ENCODE peak calls at places on chromosomes 3 and 15, in five cellular contexts. J, S, X, I and H are unnamed samples.

GRCh38 chr3:184525337-184526157 is 36.0 kb upstream of the EPHB3 start:
- DNase-seq in J (no peak), S (no peak), X (peak; percentile 54), I (no peak), H (peak; percentile 41)

GRCh38 chr3:85627899-85628298 is 669.1 kb downstream of the CADM2 start:
- DNase-seq in J (no peak), S (no peak), X (no peak), I (no peak), H (no peak)

GRCh38 chr3:148309390-148310035 is 388.2 kb upstream of the AGTR1 start:
- DNase-seq in J (no peak), S (peak; percentile 52), X (no peak), I (peak; percentile 55), H (peak; percentile 20)

GRCh38 chr15:70478251-70478990 is 284.9 kb downstream of the UACA start:
- DNase-seq in J (no peak), S (peak; percentile 70), X (no peak), I (no peak), H (peak; percentile 74)

GRCh38 chr15:80464952-80465645 is 60.9 kb downstream of the ARNT2 start:
- DNase-seq in J (peak; percentile 61), S (no peak), X (no peak), I (peak; percentile 45), H (no peak)

GRCh38 chr3:5041315-5041714 is 62.1 kb downstream of the BHLHE40 start:
- DNase-seq in J (no peak), S (no peak), X (no peak), I (no peak), H (no peak)

GRCh38 chr3:154188846-154189245 is 67.7 kb downstream of the ARHGEF26 start:
- DNase-seq in J (no peak), S (no peak), X (no peak), I (no peak), H (no peak)

GRCh38 chr3:10757021-10757820 is 58.8 kb upstream of the SLC6A11 start:
- DNase-seq in J (peak; percentile 49), S (no peak), X (no peak), I (peak; percentile 40), H (no peak)

GRCh38 chr3:33575313-33575712 is 135.1 kb upstream of the UBP1 start:
- DNase-seq in J (no peak), S (no peak), X (no peak), I (no peak), H (peak; percentile 6)

GRCh38 chr15:25176616-25176923 is 221.8 kb downstream of the SNRPN start:
- DNase-seq in J (no peak), S (no peak), X (no peak), I (no peak), H (no peak)

GRCh38 chr15:95032181-95032580 is 800.8 kb downstream of the MCTP2 start:
- DNase-seq in J (peak; percentile 53), S (no peak), X (no peak), I (no peak), H (no peak)

GRCh38 chr3:25747033-25747432 is 36.2 kb downstream of the NGLY1 start:
- DNase-seq in J (peak; percentile 8), S (no peak), X (no peak), I (peak; percentile 0), H (no peak)

GRCh38 chr15:31106495-31107300 is 5.2 kb upstream of the TRPM1 start:
- DNase-seq in J (no peak), S (no peak), X (no peak), I (no peak), H (no peak)

GRCh38 chr15:69472046-69472445 is 19.4 kb downstream of the RPLP1 start:
- DNase-seq in J (no peak), S (no peak), X (no peak), I (no peak), H (no peak)

GRCh38 chr3:147411235-147411607 is 2.1 kb downstream of the ZIC1 start:
- DNase-seq in J (no peak), S (no peak), X (no peak), I (no peak), H (no peak)

GRCh38 chr3:37906734-37907282 is 45.1 kb downstream of the CTDSPL start:
- DNase-seq in J (no peak), S (no peak), X (no peak), I (no peak), H (no peak)

GRCh38 chr3:186886202-186886820 is 43.8 kb downstream of the ADIPOQ start:
- DNase-seq in J (no peak), S (no peak), X (no peak), I (no peak), H (no peak)

GRCh38 chr3:159417761-159418160 is 570.9 kb upstream of the IL12A start:
- DNase-seq in J (peak; percentile 58), S (no peak), X (no peak), I (no peak), H (no peak)

GRCh38 chr15:74283366-74283765 is 47.2 kb downstream of the CCDC33 start:
- DNase-seq in J (no peak), S (no peak), X (no peak), I (no peak), H (no peak)

GRCh38 chr3:23594066-23594465 is 211.7 kb upstream of the UBE2E1 start:
- DNase-seq in J (peak; percentile 16), S (no peak), X (no peak), I (peak; percentile 53), H (no peak)

GRCh38 chr3:57963811-57964346 is 44.3 kb upstream of the FLNB start:
- DNase-seq in J (no peak), S (no peak), X (no peak), I (no peak), H (no peak)

GRCh38 chr15:68277131-68277604 is 377 bp upstream of the FEM1B start:
- DNase-seq in J (peak; percentile 52), S (no peak), X (no peak), I (no peak), H (no peak)

GRCh38 chr3:127304121-127304744 is 16.4 kb upstream of the PRR20G start:
- DNase-seq in J (no peak), S (peak; percentile 3), X (no peak), I (no peak), H (no peak)

GRCh38 chr3:79161941-79162340 is 605.9 kb downstream of the ROBO1 start:
- DNase-seq in J (no peak), S (no peak), X (no peak), I (no peak), H (no peak)

GRCh38 chr15:75455982-75456531 is 4.6 kb upstream of the SIN3A start:
- DNase-seq in J (peak; percentile 62), S (peak; percentile 72), X (no peak), I (peak; percentile 46), H (peak; percentile 55)

GRCh38 chr3:144502398-144502797 is 530.8 kb downstream of the DIPK2A start:
- DNase-seq in J (no peak), S (no peak), X (no peak), I (no peak), H (no peak)

GRCh38 chr15:70293138-70293537 is 195.4 kb upstream of the TLE3 start:
- DNase-seq in J (no peak), S (no peak), X (no peak), I (no peak), H (no peak)

GRCh38 chr3:124557-125179 is 71.9 kb upstream of the CHL1 start:
- DNase-seq in J (no peak), S (no peak), X (no peak), I (no peak), H (no peak)

GRCh38 chr3:120171134-120171863 is 77.1 kb upstream of the GSK3B start:
- DNase-seq in J (no peak), S (no peak), X (no peak), I (no peak), H (no peak)

GRCh38 chr15:31396881-31397560 is 70.4 kb downstream of the KLF13 start:
- DNase-seq in J (peak; percentile 51), S (peak; percentile 82), X (peak; percentile 76), I (peak; percentile 47), H (peak; percentile 48)

GRCh38 chr3:115784739-115785571 is 161.6 kb downstream of the GAP43 start:
- DNase-seq in J (peak; percentile 92), S (no peak), X (no peak), I (peak; percentile 74), H (peak; percentile 19)
- TF ChIP-seq CTCF in J (no peak), S (peak; percentile 38), X (no peak), I (no peak), H (no peak)

GRCh38 chr3:171778493-171778892 is 31.8 kb downstream of the PLD1 start:
- DNase-seq in J (no peak), S (no peak), X (no peak), I (no peak), H (no peak)
- TF ChIP-seq CTCF in J (no peak), S (no peak), X (no peak), I (no peak), H (no peak)

GRCh38 chr3:128863560-128863959 is 15.9 kb upstream of the ACAD9 start:
- DNase-seq in J (no peak), S (no peak), X (no peak), I (no peak), H (no peak)
- TF ChIP-seq CTCF in J (peak; percentile 6), S (peak; percentile 67), X (no peak), I (peak; percentile 53), H (peak; percentile 3)

GRCh38 chr3:13309004-13309403 is 111.1 kb downstream of the NUP210 start:
- DNase-seq in J (no peak), S (no peak), X (no peak), I (no peak), H (no peak)
- TF ChIP-seq CTCF in J (no peak), S (no peak), X (no peak), I (no peak), H (no peak)

DNA sequence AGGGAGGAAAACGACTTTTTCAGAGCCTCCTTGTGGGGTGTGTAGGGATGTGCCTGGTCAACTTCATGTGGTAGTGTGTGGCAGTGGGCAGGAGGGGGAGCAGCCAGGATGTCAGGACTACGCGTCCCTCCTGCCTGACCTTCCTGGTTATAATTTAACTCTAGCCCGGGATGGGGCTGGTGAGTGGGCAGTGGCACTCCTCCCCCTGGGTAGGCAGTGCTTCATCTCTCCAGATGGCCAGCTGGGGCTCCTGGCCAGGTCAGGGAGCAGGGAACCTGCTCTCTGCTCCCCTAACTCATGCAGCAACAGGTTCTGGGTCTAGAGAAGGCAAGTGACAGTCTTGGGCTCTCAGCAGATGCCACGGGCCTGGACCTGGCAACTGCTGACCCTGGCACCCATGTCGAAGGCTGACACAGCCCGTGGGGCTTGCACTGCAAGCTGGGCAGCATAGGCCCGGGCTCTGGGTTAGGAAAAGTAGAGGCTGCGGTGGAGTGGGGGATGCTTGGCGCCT is 2.6 kb downstream of the ITIH4 start:
- DNase-seq in J (no peak), S (no peak), X (no peak), I (no peak), H (no peak)
- TF ChIP-seq CTCF in J (no peak), S (no peak), X (no peak), I (peak; percentile 37), H (no peak)

DNA sequence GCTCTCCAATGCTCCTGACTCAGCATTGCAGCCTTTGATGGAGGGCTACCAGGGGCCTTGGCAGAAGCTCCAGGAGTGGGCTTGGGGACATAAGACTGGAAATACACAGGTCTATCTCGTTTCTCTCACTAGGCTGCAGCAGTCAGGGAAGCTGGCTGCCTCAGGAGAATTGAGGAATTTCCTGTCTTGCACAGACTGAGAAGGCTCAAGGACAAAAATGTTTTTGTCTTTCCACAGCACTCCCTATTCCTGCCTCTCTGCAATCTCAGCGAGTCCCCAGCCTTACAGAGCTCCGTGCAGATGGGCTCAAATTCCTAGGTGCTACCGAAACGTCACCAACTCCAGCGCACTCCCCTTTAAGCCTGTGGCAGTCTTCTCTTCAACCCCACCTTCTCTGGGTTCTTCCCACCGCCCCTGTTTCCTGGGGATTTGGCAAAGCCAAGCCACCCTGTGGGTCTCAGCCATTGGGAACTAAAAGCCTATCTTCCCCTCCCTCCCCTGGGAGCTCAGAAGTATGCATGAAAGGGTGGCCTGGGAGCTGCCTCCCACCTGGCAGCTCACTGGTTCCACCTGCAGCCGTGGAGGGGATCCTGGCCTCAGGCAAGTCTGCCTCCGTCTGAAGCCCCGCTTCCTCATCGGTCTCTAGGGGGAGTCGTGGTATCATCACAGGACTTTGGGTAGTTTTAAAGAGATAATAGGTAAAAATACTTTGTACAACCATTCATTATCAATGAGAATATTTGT is 322.6 kb upstream of the FRG2C start:
- DNase-seq in J (no peak), S (no peak), X (no peak), I (no peak), H (no peak)
- TF ChIP-seq CTCF in J (no peak), S (peak; percentile 20), X (no peak), I (peak; percentile 13), H (no peak)